ENCODE peak calls at places on chromosomes 16 and 17, in eight cellular contexts. E, H, J, I, B, L, N and W are unnamed samples.

GRCh38 chr17:80265205-80266068 is 4.8 kb downstream of the RNF213 start:
- DNase-seq in N (peak; percentile 37), J (no peak), B (peak; percentile 28), I (peak; percentile 71), E (no peak), L (no peak), H (no peak), W (no peak)

GRCh38 chr17:77164483-77165030 is 23.8 kb downstream of the SEC14L1 start:
- DNase-seq in L (no peak), I (no peak), N (no peak), H (peak; percentile 29), E (no peak), B (no peak), J (no peak), W (no peak)

GRCh38 chr17:43011728-43012472 is 5.3 kb downstream of the IFI35 start:
- DNase-seq in J (no peak), I (no peak), N (no peak), L (no peak), E (no peak), B (no peak), H (no peak), W (no peak)

GRCh38 chr16:2702871-2703745 is 16.9 kb downstream of the PRSS27 start:
- DNase-seq in E (no peak), B (no peak), L (no peak), N (peak; percentile 73), J (no peak), I (no peak), H (peak; percentile 74), W (peak; percentile 28)

GRCh38 chr16:2005646-2006045 is 4.0 kb downstream of the ZNF598 start:
- DNase-seq in E (no peak), N (no peak), L (no peak), J (no peak), H (no peak), I (peak; percentile 74), B (no peak), W (peak; percentile 55)

GRCh38 chr16:55035037-55035436 is 104.4 kb downstream of the IRX5 start:
- DNase-seq in L (peak; percentile 11), J (no peak), H (no peak), N (peak; percentile 24), B (peak; percentile 5), E (no peak), I (no peak), W (peak; percentile 71)

GRCh38 chr17:15273141-15273793 is 8.1 kb upstream of the PMP22 start:
- DNase-seq in B (peak; percentile 98), N (no peak), J (no peak), I (no peak), H (no peak), E (peak; percentile 79), L (peak; percentile 93), W (no peak)

GRCh38 chr17:57553991-57554825 is 190.9 kb downstream of the CCDC182 start:
- DNase-seq in H (no peak), L (no peak), N (peak; percentile 87), E (peak; percentile 69), B (peak; percentile 18), J (no peak), I (no peak), W (no peak)

GRCh38 chr16:63578791-63579190 is 1542.6 kb upstream of the CDH8 start:
- DNase-seq in I (no peak), H (no peak), N (no peak), E (peak; percentile 85), J (no peak), L (no peak), B (no peak), W (no peak)

GRCh38 chr17:81416612-81417011 is 21.4 kb downstream of the BAHCC1 start:
- DNase-seq in J (no peak), H (no peak), E (no peak), N (no peak), L (no peak), I (no peak), B (no peak), W (no peak)

GRCh38 chr17:40191237-40192208 is 14.3 kb downstream of the RAPGEFL1 start:
- DNase-seq in J (peak; percentile 58), B (peak; percentile 81), H (peak; percentile 75), I (peak; percentile 87), L (peak; percentile 68), N (peak; percentile 82), E (peak; percentile 79), W (peak; percentile 81)

GRCh38 chr16:75804368-75804767 is 78.1 kb upstream of the CPHXL start:
- DNase-seq in N (no peak), H (no peak), I (no peak), J (no peak), L (no peak), B (no peak), E (no peak), W (no peak)

GRCh38 chr16:70789231-70789926 is 11.6 kb downstream of the VAC14 start:
- DNase-seq in N (peak; percentile 32), L (no peak), H (peak; percentile 52), E (peak; percentile 57), I (no peak), B (peak; percentile 88), J (no peak), W (peak; percentile 39)

GRCh38 chr17:10649031-10649430 is 8.1 kb downstream of the MYH3 start:
- DNase-seq in H (no peak), L (peak; percentile 18), E (peak; percentile 21), I (no peak), J (no peak), B (peak; percentile 31), N (no peak), W (no peak)

GRCh38 chr17:48639136-48639535 is 13.0 kb upstream of the HOXB9 start:
- DNase-seq in H (no peak), N (no peak), L (no peak), I (no peak), J (no peak), E (no peak), B (no peak), W (no peak)

GRCh38 chr17:41521574-41522261 is 3.0 kb upstream of the KRT15 start:
- DNase-seq in J (peak; percentile 77), I (peak; percentile 90), E (peak; percentile 78), H (no peak), L (peak; percentile 87), B (peak; percentile 81), N (peak; percentile 14), W (peak; percentile 23)

GRCh38 chr16:31333686-31334649 is 21.0 kb upstream of the ITGAX start:
- DNase-seq in B (no peak), N (no peak), E (peak; percentile 10), H (no peak), J (peak; percentile 49), I (no peak), L (no peak), W (peak; percentile 39)

GRCh38 chr16:24539850-24540484 is 601 bp downstream of the RBBP6 start:
- DNase-seq in I (peak; percentile 88), B (no peak), H (peak; percentile 74), N (peak; percentile 68), J (peak; percentile 5), L (no peak), E (peak; percentile 39), W (peak; percentile 64)

GRCh38 chr16:87765473-87765775 is 362 bp downstream of the KLHDC4 start:
- DNase-seq in I (peak; percentile 67), L (no peak), E (no peak), N (no peak), J (peak; percentile 32), B (no peak), H (no peak), W (no peak)

GRCh38 chr17:59366040-59366757 is 34.7 kb downstream of the YPEL2 start:
- DNase-seq in H (no peak), N (peak; percentile 63), J (no peak), E (no peak), I (no peak), B (no peak), L (no peak), W (peak; percentile 57)

GRCh38 chr16:57892447-57893096 is 78.4 kb downstream of the CNGB1 start:
- DNase-seq in N (no peak), J (no peak), H (no peak), E (peak; percentile 62), I (no peak), L (peak; percentile 62), B (no peak), W (peak; percentile 67)

DNA sequence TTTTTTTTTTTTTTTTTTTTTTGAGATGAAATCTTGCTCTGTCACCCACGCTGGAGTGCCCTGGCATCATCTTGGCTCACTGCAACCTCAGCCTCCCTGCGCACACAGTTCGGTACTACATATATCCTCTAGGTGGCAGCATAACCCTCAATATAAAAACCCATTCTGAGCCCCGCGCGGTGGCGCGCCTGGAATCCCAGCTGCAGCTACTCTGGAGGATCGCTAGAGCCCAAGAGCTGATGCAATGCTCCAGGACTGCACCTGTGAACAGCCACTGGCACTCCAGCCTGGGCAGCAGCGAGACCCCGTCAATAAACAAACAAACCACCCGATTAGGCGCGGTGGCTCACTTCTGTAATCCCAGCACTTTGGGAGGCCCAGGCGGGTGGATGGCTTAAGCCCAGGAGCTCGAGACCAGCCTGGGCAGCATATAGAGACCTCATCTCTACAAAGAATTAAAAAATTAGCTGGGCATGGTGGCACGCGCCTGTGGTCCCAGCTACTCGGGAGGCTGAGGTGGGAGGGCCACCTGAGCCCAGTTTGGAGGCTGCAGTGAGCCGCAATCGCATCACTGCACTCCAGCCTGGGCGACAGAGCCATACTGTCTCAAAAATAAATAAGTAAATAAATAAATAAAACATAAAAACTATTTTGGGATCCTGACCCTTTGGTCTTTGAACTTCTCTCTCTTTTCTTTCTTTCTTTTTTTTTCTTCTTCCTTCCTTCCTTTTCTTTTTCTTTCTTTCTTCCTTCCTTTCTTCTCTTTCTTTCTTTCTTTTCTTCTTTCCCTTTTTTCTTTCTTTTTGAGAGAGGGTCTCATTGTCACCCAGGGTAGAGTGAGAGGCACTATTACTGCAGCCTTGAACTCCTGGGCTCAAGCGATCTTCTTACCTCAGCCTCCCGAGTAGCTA is 15.4 kb upstream of the AKAP10 start:
- DNase-seq in J (peak; percentile 65), H (peak; percentile 87), I (peak; percentile 94), B (peak; percentile 81), L (peak; percentile 79), N (peak; percentile 92), E (peak; percentile 88), W (peak; percentile 94)
- TF ChIP-seq CTCF in J (peak; percentile 72), H (peak; percentile 79), I (peak; percentile 76), B (peak; percentile 56), L (peak; percentile 75), N (peak; percentile 92), E (peak; percentile 62), W (peak; percentile 94)

GRCh38 chr17:60901222-60901621 is 223.6 kb downstream of the BCAS3 start:
- DNase-seq in L (no peak), H (no peak), E (peak; percentile 25), N (no peak), J (no peak), I (no peak), B (peak; percentile 31), W (no peak)
- TF ChIP-seq CTCF in L (peak; percentile 1), H (no peak), E (peak; percentile 8), N (no peak), J (no peak), I (no peak), B (no peak), W (no peak)

GRCh38 chr17:44070455-44071197 is at the start of gene G6PC3:
- DNase-seq in N (peak; percentile 97), H (peak; percentile 96), E (peak; percentile 98), B (peak; percentile 98), L (peak; percentile 97), I (peak; percentile 96), J (peak; percentile 95), W (peak; percentile 94)
- TF ChIP-seq CTCF in N (no peak), H (no peak), E (no peak), B (no peak), L (peak; percentile 24), I (peak; percentile 19), J (no peak), W (no peak)

DNA sequence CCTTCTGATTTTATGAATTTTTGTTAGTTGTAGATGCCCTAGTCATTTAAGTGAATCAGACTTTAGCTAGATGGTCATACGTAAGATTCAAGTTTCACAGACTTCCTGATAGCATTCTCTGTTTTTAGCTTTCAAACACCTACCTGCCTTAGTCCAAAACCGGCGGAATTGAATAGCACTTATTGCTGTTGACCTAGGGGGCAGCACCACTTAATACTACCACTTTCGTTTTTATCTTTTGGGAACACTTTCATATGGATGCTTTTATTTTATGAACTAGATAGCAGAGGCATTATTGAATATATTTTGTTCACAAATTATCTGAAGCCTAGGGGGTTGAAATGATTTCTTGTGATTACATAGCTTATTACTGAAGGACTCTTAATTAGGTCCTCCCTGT is 31.5 kb downstream of the TADA2A start:
- DNase-seq in B (no peak), I (no peak), N (peak; percentile 24), J (no peak), L (no peak), H (no peak), E (no peak), W (no peak)
- TF ChIP-seq CTCF in B (peak; percentile 14), I (peak; percentile 13), N (peak; percentile 21), J (peak; percentile 17), L (peak; percentile 39), H (no peak), E (peak; percentile 18), W (no peak)